ENCODE peak calls at places on chromosomes 2 and 18, in five cellular contexts. C is bronchial epithelial cell, Z is ovary, B is body of pancreas, Y is uterus. R is an unnamed sample. For H3K27me3, the result is how much of the 10 kb centered on the place peaks cover.

GRCh38 chr2:6639870-6640639 is 225.7 kb downstream of the CMPK2 start:
- DNase-seq in C (no peak), Z (no peak), B (no peak), Y (no peak), R (no peak)

GRCh38 chr18:9135912-9136314 is 668 bp upstream of the ANKRD12 start:
- DNase-seq in C (peak), Z (no peak), B (peak), Y (no peak), R (peak)

GRCh38 chr2:97834610-97835009 is 121.2 kb downstream of the ZAP70 start:
- DNase-seq in C (peak), Z (no peak), B (no peak), Y (no peak), R (no peak)

GRCh38 chr2:18976112-18976961 is 382.1 kb downstream of the OSR1 start:
- DNase-seq in C (peak), Z (no peak), B (no peak), Y (peak), R (no peak)

GRCh38 chr2:47403829-47404228 is 873 bp downstream of the MSH2 start:
- DNase-seq in C (no peak), Z (no peak), B (no peak), Y (no peak), R (no peak)

GRCh38 chr2:205407984-205408383 is 274.3 kb upstream of the NRP2 start:
- DNase-seq in C (no peak), Z (no peak), B (peak), Y (no peak), R (no peak)

GRCh38 chr2:43220229-43220981 is 6.0 kb downstream of the ZFP36L2 start:
- DNase-seq in C (peak), Z (no peak), B (no peak), Y (no peak), R (peak)

GRCh38 chr2:17578466-17578928 is 38.0 kb downstream of the VSNL1 start:
- DNase-seq in C (peak), Z (no peak), B (peak), Y (no peak), R (no peak)

GRCh38 chr2:241857041-241857541 is 1.6 kb downstream of the PDCD1 start:
- DNase-seq in C (no peak), Z (no peak), B (no peak), Y (no peak), R (no peak)

GRCh38 chr2:189702071-189702470 is 27.6 kb downstream of the ANKAR start:
- DNase-seq in C (peak), Z (no peak), B (no peak), Y (no peak), R (no peak)

GRCh38 chr2:60583604-60584003 is 30.1 kb upstream of the BCL11A start:
- DNase-seq in C (no peak), Z (no peak), B (no peak), Y (no peak), R (no peak)

GRCh38 chr2:228094377-228094921 is 87.0 kb downstream of the SPHKAP start:
- DNase-seq in C (peak), Z (no peak), B (no peak), Y (no peak), R (no peak)

GRCh38 chr2:71603311-71603794 is 150.0 kb downstream of the DYSF start:
- DNase-seq in C (no peak), Z (no peak), B (peak), Y (no peak), R (no peak)

GRCh38 chr2:61151434-61151833 is 10.6 kb upstream of the C2orf74 start:
- DNase-seq in C (peak), Z (no peak), B (no peak), Y (no peak), R (no peak)

GRCh38 chr2:210617732-210618330 is 61.4 kb downstream of the CPS1 start:
- DNase-seq in C (peak), Z (no peak), B (peak), Y (no peak), R (no peak)

GRCh38 chr2:80361904-80362303 is 57.4 kb upstream of the LRRTM1 start:
- DNase-seq in C (no peak), Z (no peak), B (no peak), Y (no peak), R (no peak)

GRCh38 chr2:88831792-88832248 is 140.3 kb downstream of the RPIA start:
- DNase-seq in C (no peak), Z (no peak), B (peak), Y (no peak), R (peak)

GRCh38 chr2:45631319-45631718 is 20.2 kb upstream of the PRKCE start:
- DNase-seq in C (no peak), Z (no peak), B (no peak), Y (no peak), R (no peak)

GRCh38 chr2:45636013-45636412 is 15.5 kb upstream of the PRKCE start:
- DNase-seq in C (no peak), Z (no peak), B (peak), Y (no peak), R (no peak)

GRCh38 chr2:45631955-45632354 is 19.5 kb upstream of the PRKCE start:
- DNase-seq in C (no peak), Z (no peak), B (no peak), Y (no peak), R (no peak)

GRCh38 chr2:45637440-45637839 is 14.0 kb upstream of the PRKCE start:
- DNase-seq in C (peak), Z (no peak), B (peak), Y (no peak), R (no peak)

GRCh38 chr2:45634223-45634622 is 17.3 kb upstream of the PRKCE start:
- DNase-seq in C (no peak), Z (no peak), B (no peak), Y (no peak), R (no peak)
- H3K27me3 ChIP-seq in C (under half), Z (under half), B (under half), Y (under half), R (under half)

GRCh38 chr2:38146302-38146916 is 70.5 kb upstream of the CYP1B1 start:
- DNase-seq in C (peak), Z (peak), B (no peak), Y (peak), R (peak)
- H3K4me3 ChIP-seq in C (no peak), Z (no peak), B (no peak), Y (no peak), R (no peak)

GRCh38 chr2:63023444-63023843 is 27.2 kb upstream of the OTX1 start:
- DNase-seq in C (peak), Z (no peak), B (no peak), Y (no peak), R (no peak)
- TF ChIP-seq CTCF in C (peak), Z (no peak), B (peak), Y (no peak), R (peak)

DNA sequence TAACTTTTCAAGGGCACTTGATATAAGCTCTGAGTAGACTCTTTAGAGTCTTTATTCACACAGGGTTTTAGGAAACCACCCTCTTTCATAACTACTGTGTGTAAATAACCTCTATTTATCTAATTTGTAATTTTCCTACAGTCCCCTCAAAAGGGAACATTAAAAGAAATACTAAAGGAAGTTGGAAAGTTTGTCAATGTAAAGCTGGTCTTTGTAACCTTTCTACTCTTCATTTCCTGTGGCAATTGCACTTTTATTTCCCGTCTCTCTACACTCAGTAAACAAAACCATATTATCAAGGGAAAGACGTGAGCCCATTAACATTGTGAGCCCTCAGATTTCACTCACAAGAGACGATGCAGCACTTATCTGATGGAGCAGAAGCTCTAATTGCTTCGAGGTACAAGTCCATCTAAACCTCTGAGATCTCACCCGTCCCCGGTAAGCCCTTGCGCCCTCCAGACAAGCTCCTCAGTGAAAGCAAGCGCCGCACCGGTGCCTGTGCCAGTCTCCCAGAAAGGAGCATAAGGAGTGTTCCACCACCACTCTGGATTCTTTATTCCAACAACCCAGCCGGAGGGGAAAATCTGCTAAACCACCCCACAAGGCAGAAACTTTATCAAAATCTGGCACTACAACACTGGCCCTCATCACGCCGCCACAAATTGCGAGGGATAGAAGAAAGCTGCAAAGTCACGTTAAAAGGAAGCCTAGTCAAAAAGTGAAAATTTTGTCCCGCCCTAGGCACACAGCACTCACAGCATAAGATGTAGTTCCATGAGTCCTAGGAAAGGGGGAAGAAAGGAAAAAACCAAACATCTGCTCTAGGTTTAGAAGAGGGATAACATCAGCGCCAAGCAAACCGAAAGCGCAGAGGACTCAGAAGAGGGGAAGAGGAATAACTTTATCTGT is 906 bp upstream of the HOXD1 start:
- DNase-seq in C (no peak), Z (no peak), B (no peak), Y (no peak), R (no peak)
- H3K27me3 ChIP-seq in C (under half), Z (under half), B (under half), Y (under half), R (half or more)

GRCh38 chr2:53867169-53867568 is 7.4 kb upstream of the GPR75 start:
- DNase-seq in C (no peak), Z (no peak), B (no peak), Y (no peak), R (no peak)
- H3K4me3 ChIP-seq in C (no peak), Z (no peak), B (no peak), Y (no peak), R (no peak)

GRCh38 chr2:218010116-218010837 is 7.5 kb upstream of the TNS1 start:
- DNase-seq in C (no peak), Z (peak), B (peak), Y (peak), R (no peak)
- TF ChIP-seq CTCF in C (peak), Z (peak), B (peak), Y (peak), R (peak)